ENCODE peak calls at places on chromosomes 4 and X, in nine cellular contexts. B is mesendoderm, J is keratinocyte, C is cardiac muscle cell, E is choroid plexus epithelial cell, Z is MM.1S, X is heart right ventricle, V is kidney epithelial cell, N is hepatocyte. T is an unnamed sample.

GRCh38 chr4:81606796-81607550 is 135.3 kb upstream of the RASGEF1B start:
- DNase-seq in Z (no peak), C (no peak), E (peak), X (no peak), J (no peak), N (peak), V (no peak), B (peak), T (peak)

GRCh38 chrX:81779701-81780100 is 577.8 kb downstream of the SH3BGRL start:
- DNase-seq in J (no peak), Z (no peak), C (no peak), N (no peak), B (no peak), X (no peak), V (no peak), E (no peak), T (no peak)

GRCh38 chrX:19344207-19344534 is 444 bp downstream of the PDHA1 start:
- DNase-seq in Z (no peak), B (no peak), V (no peak), E (no peak), N (no peak), C (no peak), J (no peak), X (no peak), T (no peak)

GRCh38 chr4:88003261-88003660 is 4.2 kb upstream of the PKD2 start:
- DNase-seq in C (no peak), B (peak), E (no peak), N (no peak), Z (no peak), V (no peak), X (no peak), J (no peak), T (no peak)

GRCh38 chr4:32931475-32931874 is 2211.3 kb downstream of the PCDH7 start:
- DNase-seq in J (no peak), E (no peak), C (no peak), V (no peak), N (no peak), Z (no peak), B (no peak), X (no peak), T (no peak)

GRCh38 chr4:93317046-93317445 is 511.5 kb upstream of the ATOH1 start:
- DNase-seq in V (no peak), X (no peak), B (no peak), Z (no peak), C (no peak), N (no peak), E (no peak), J (no peak), T (no peak)

GRCh38 chr4:26839016-26839415 is 21.6 kb upstream of the STIM2 start:
- DNase-seq in C (no peak), B (no peak), E (no peak), Z (no peak), V (no peak), J (no peak), X (no peak), N (no peak), T (no peak)

GRCh38 chrX:151962034-151962433 is 12.4 kb downstream of the GABRE start:
- DNase-seq in B (no peak), J (no peak), Z (no peak), C (no peak), N (no peak), X (no peak), E (no peak), V (no peak), T (no peak)

GRCh38 chr4:3465698-3466671 is 2.9 kb downstream of the DOK7 start:
- DNase-seq in Z (no peak), X (peak), N (no peak), E (no peak), B (peak), C (peak), V (no peak), J (no peak), T (no peak)

GRCh38 chr4:155657169-155657568 is 9.5 kb upstream of the GUCY1A1 start:
- DNase-seq in J (no peak), N (no peak), Z (no peak), X (no peak), B (no peak), V (no peak), C (no peak), E (no peak), T (no peak)

GRCh38 chrX:151753313-151754041 is 18.9 kb downstream of the CNGA2 start:
- DNase-seq in B (peak), X (peak), N (peak), C (peak), J (no peak), V (no peak), E (peak), Z (peak), T (no peak)

GRCh38 chrX:100819837-100820666 is at the start of gene CSTF2:
- DNase-seq in Z (peak), N (peak), E (peak), X (peak), B (peak), V (peak), J (peak), C (peak), T (peak)

GRCh38 chr4:164700471-164700870 is 53.5 kb upstream of the SMIM31 start:
- DNase-seq in N (no peak), V (no peak), E (no peak), Z (no peak), C (peak), J (no peak), X (no peak), B (peak), T (peak)

GRCh38 chrX:23503835-23504539 is 163.3 kb upstream of the PRDX4 start:
- DNase-seq in V (peak), N (peak), E (peak), Z (no peak), B (peak), X (peak), J (peak), C (peak), T (no peak)

GRCh38 chr4:152961041-152961751 is 25.1 kb downstream of the FHDC1 start:
- DNase-seq in X (no peak), J (no peak), Z (no peak), B (no peak), N (no peak), V (no peak), C (no peak), E (no peak), T (no peak)

GRCh38 chr4:53899544-53900274 is 164.7 kb downstream of the CHIC2 start:
- DNase-seq in E (peak), V (no peak), J (no peak), C (no peak), Z (no peak), B (no peak), N (peak), X (no peak), T (no peak)

GRCh38 chrX:1389993-1390285 is 2.0 kb downstream of the SLC25A6 start:
- DNase-seq in E (no peak), N (no peak), B (no peak), C (no peak), J (no peak), Z (no peak), X (no peak), V (no peak), T (no peak)

GRCh38 chr4:137393043-137393442 is 139.3 kb downstream of the PCDH18 start:
- DNase-seq in V (no peak), J (no peak), C (no peak), X (no peak), E (peak), Z (no peak), N (no peak), B (peak), T (no peak)

GRCh38 chr4:109915385-109916002 is 2.8 kb downstream of the EGF start:
- DNase-seq in V (no peak), B (no peak), C (no peak), Z (peak), J (no peak), E (no peak), N (peak), X (no peak), T (no peak)

GRCh38 chr4:40301592-40301991 is 33.5 kb upstream of the CHRNA9 start:
- DNase-seq in N (no peak), C (no peak), X (no peak), Z (peak), E (no peak), V (no peak), B (no peak), J (no peak), T (peak)

GRCh38 chr4:121003863-121004262 is 68.5 kb downstream of the NDNF start:
- DNase-seq in J (no peak), N (no peak), C (no peak), Z (no peak), E (no peak), X (no peak), V (no peak), B (no peak), T (no peak)

GRCh38 chr4:102541708-102542107 is 40.5 kb downstream of the NFKB1 start:
- DNase-seq in J (no peak), C (peak), B (peak), N (no peak), E (no peak), X (no peak), V (no peak), Z (no peak), T (no peak)

GRCh38 chrX:55342533-55343501 is 78.1 kb upstream of the PAGE3 start:
- DNase-seq in B (peak), E (peak), Z (peak), X (peak), V (no peak), J (peak), N (no peak), C (no peak), T (peak)

GRCh38 chr4:145533011-145533410 is 51.4 kb downstream of the SMAD1 start:
- DNase-seq in B (no peak), E (no peak), J (peak), X (no peak), C (no peak), V (peak), N (no peak), Z (no peak), T (no peak)

GRCh38 chr4:7364979-7365378 is 69.8 kb downstream of the PSAPL1 start:
- DNase-seq in J (no peak), V (no peak), B (no peak), X (peak), C (peak), N (no peak), Z (no peak), E (no peak), T (no peak)

GRCh38 chrX:133185938-133186337 is 32.2 kb downstream of the TFDP3 start:
- DNase-seq in Z (no peak), X (no peak), V (no peak), B (no peak), C (no peak), N (peak), E (no peak), J (peak), T (no peak)

GRCh38 chrX:39174761-39175417 is 373.6 kb downstream of the MID1IP1 start:
- DNase-seq in N (peak), J (no peak), E (peak), C (no peak), Z (peak), B (no peak), X (no peak), V (no peak), T (no peak)

GRCh38 chrX:152819732-152820131 is 10.8 kb downstream of the CETN2 start:
- DNase-seq in B (no peak), N (no peak), X (no peak), Z (no peak), J (no peak), C (no peak), E (peak), V (no peak), T (no peak)

GRCh38 chr4:76485450-76485849 is 50.4 kb downstream of the SHROOM3 start:
- DNase-seq in V (peak), B (peak), J (no peak), Z (no peak), E (peak), C (peak), X (no peak), N (peak), T (no peak)

GRCh38 chr4:41072021-41072777 is 142.1 kb downstream of the APBB2 start:
- DNase-seq in E (no peak), X (no peak), V (no peak), B (peak), C (no peak), N (no peak), Z (no peak), J (no peak), T (no peak)

GRCh38 chr4:152514356-152514755 is 21.5 kb downstream of the FBXW7 start:
- DNase-seq in E (no peak), J (no peak), N (no peak), C (no peak), X (no peak), Z (no peak), B (peak), V (no peak), T (no peak)

GRCh38 chr4:133151301-133151680 is 2.2 kb downstream of the PCDH10 start:
- DNase-seq in N (no peak), C (peak), Z (no peak), B (peak), E (peak), X (no peak), V (no peak), J (no peak), T (no peak)

GRCh38 chr4:2807571-2807970 is 14.7 kb downstream of the SH3BP2 start:
- DNase-seq in J (no peak), V (no peak), E (no peak), B (no peak), X (peak), C (no peak), N (no peak), Z (no peak), T (no peak)

GRCh38 chr4:65552071-65552470 is 118.2 kb downstream of the EPHA5 start:
- DNase-seq in Z (no peak), V (no peak), E (no peak), B (no peak), N (no peak), C (no peak), J (no peak), X (no peak), T (no peak)

GRCh38 chr4:145909331-145909730 is 29.3 kb downstream of the ZNF827 start:
- DNase-seq in Z (no peak), N (no peak), J (no peak), X (peak), C (peak), B (peak), E (no peak), V (no peak), T (peak)

GRCh38 chr4:83356899-83357661 is 22.4 kb upstream of the HPSE start:
- DNase-seq in Z (no peak), C (no peak), V (peak), B (peak), E (peak), X (no peak), J (peak), N (peak), T (no peak)

GRCh38 chr4:154467886-154468285 is 23.7 kb downstream of the DCHS2 start:
- DNase-seq in J (peak), B (no peak), X (no peak), Z (no peak), V (no peak), N (no peak), E (no peak), C (no peak), T (no peak)

GRCh38 chr4:1242506-1243450 is 6.2 kb downstream of the CTBP1 start:
- DNase-seq in B (no peak), X (peak), Z (no peak), C (no peak), J (no peak), V (no peak), N (peak), E (no peak), T (no peak)
- H3K4me3 ChIP-seq in B (no peak), X (no peak), Z (no peak), C (no peak), J (no peak), V (no peak), N (no peak), E (no peak), T (no peak)

GRCh38 chr4:15833801-15834200 is 55.7 kb downstream of the CD38 start:
- DNase-seq in X (no peak), N (no peak), Z (no peak), J (no peak), E (no peak), B (no peak), C (no peak), V (no peak), T (no peak)
- H3K4me3 ChIP-seq in X (no peak), N (no peak), Z (no peak), J (no peak), E (no peak), B (no peak), C (no peak), V (no peak), T (no peak)

DNA sequence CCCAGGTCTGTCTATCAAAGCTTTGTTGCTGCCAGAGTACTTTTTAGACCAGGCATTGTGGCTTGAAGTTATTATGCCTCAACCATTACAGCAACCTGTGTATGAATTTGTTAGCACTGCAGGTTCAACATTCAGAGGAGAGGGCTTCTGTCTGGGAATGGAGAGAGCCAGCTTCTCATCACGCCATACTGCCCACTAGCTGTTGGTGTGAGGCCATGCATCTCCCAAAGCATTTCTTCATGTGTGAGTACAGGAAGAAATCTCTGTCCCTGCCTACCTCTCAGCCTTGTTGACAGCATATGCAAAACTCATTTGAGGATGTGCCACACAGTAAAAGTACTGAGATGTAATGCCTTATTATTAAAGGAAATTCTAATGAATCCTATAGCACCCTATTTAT is 76.9 kb upstream of the PPARGC1A start:
- DNase-seq in C (peak), N (no peak), X (no peak), Z (no peak), B (peak), J (no peak), E (peak), V (no peak), T (peak)
- H3K4me3 ChIP-seq in C (no peak), N (no peak), X (no peak), Z (no peak), B (no peak), J (no peak), E (no peak), V (no peak), T (no peak)

GRCh38 chr4:55819634-55820033 is at the start of gene EXOC1L:
- DNase-seq in X (no peak), N (peak), Z (no peak), J (no peak), V (no peak), E (peak), C (peak), B (peak), T (no peak)
- H3K4me3 ChIP-seq in X (no peak), N (no peak), Z (no peak), J (no peak), V (peak), E (peak), C (no peak), B (no peak), T (no peak)

GRCh38 chrX:107675365-107675654 is 47.0 kb downstream of the PRPS1 start:
- DNase-seq in V (no peak), X (no peak), J (no peak), C (no peak), B (no peak), E (peak), N (no peak), Z (no peak), T (no peak)

GRCh38 chrX:107673933-107674479 is 45.7 kb downstream of the PRPS1 start:
- DNase-seq in V (no peak), N (peak), C (no peak), X (peak), J (no peak), B (no peak), Z (peak), E (peak), T (peak)

GRCh38 chrX:107673401-107673800 is 45.1 kb downstream of the PRPS1 start:
- DNase-seq in E (no peak), V (no peak), J (no peak), Z (no peak), B (no peak), N (no peak), X (no peak), C (no peak), T (no peak)

GRCh38 chrX:107675823-107676555 is 47.7 kb downstream of the PRPS1 start:
- DNase-seq in J (no peak), C (no peak), E (peak), V (no peak), X (no peak), B (no peak), Z (peak), N (peak), T (peak)

DNA sequence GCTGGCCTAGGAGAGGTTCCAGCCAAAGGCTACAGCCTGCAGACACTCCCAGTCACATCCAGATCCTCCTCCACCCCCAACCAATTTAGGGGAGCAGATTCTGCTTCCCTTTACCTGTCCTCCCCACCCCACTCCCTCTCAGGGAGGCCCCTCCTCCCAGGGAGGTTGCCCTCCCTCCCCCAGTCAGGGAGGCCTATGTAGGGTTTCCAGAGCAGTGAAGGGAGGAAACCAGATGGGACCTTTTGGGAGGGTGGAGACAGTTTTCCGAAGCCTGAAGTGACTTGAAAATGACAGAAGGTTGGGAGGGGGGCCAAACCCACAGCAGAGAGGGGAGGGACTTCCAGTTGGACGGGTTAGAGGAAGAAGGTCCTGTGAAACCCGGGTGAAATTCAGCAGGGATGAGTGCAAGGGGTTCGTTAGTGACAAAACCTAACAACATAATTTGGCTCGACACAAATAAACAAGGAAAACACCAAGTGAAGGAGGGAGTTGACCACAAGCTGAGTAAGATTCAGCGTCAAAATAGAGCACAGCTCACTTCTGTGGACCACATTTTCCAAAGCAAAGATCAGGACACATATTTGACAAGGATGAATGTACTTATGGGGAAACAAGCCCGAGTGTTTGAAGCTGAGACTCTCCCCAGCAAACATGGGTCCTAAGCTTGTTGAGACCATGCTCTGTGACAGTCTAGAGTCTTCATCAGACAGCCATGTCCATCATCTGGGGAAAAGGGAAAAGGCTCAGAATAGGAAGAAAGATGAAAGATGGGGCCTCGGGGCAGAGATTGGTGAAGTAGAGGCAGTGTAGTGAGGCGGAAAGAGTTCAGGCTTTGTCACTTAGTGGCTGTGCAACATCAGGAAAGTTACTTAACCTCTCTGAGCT is 46.4 kb downstream of the PRPS1 start:
- DNase-seq in Z (peak), E (peak), X (peak), N (peak), V (no peak), C (no peak), J (no peak), B (no peak), T (peak)
- H3K4me3 ChIP-seq in Z (peak), E (peak), X (no peak), N (no peak), V (no peak), C (no peak), J (no peak), B (no peak), T (peak)

GRCh38 chrX:13690836-13691235 is 1.9 kb downstream of the RAB9A start:
- DNase-seq in X (no peak), J (no peak), Z (no peak), C (no peak), B (peak), E (no peak), N (no peak), V (no peak), T (peak)

GRCh38 chrX:13687203-13687602 is 1.7 kb upstream of the RAB9A start:
- DNase-seq in X (no peak), J (no peak), N (no peak), C (no peak), V (no peak), B (no peak), Z (no peak), E (no peak), T (no peak)

GRCh38 chrX:13689519-13690211 is 737 bp downstream of the RAB9A start:
- DNase-seq in E (peak), N (no peak), J (no peak), Z (no peak), B (peak), X (no peak), V (no peak), C (peak), T (peak)

GRCh38 chrX:13688772-13689518 is at the start of gene RAB9A:
- DNase-seq in N (peak), Z (peak), E (peak), V (no peak), B (peak), C (peak), X (peak), J (no peak), T (peak)

DNA sequence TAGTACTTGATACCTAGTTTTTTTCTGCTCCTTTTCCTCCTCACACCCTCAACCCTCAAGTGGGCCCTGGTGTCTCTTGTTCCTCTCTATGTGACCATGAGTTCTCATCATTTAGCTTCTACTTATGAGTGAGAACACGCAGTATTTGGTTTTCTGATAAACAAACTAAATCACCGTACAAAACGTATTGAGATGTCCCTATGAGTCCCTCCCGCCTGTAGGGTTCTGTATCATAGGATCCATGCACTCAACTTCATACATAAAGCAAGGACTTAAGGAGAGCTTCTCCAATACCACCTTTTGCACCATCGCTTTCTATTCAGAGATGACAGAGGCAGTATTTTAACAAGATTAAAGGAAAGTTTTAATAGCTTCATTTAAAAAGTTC is 550 bp upstream of the RAB9A start:
- DNase-seq in B (no peak), V (no peak), E (no peak), J (no peak), Z (no peak), N (no peak), C (no peak), X (no peak), T (no peak)
- H3K4me3 ChIP-seq in B (no peak), V (peak), E (peak), J (peak), Z (peak), N (peak), C (peak), X (peak), T (peak)